ENCODE peak calls at places on chromosomes 13 and 19, in five cellular contexts. N is tibial artery, A is A673, D is GM23248, W is AG04450. F is an unnamed sample.

GRCh38 chr13:111122056-111122455 is 6.9 kb downstream of the ARHGEF7 start:
- DNase-seq in N (no peak), A (no peak), D (no peak), W (peak; percentile 50), F (no peak)

GRCh38 chr19:45455707-45456499 is 11.9 kb upstream of the FOSB start:
- DNase-seq in N (peak; percentile 92), A (peak; percentile 63), D (peak; percentile 99), W (peak; percentile 97), F (no peak)

GRCh38 chr13:58597552-58597951 is 966.0 kb downstream of the PCDH17 start:
- DNase-seq in N (no peak), A (no peak), D (no peak), W (no peak), F (no peak)

GRCh38 chr13:110713981-110714797 is 689 bp downstream of the ING1 start:
- DNase-seq in N (peak; percentile 41), A (peak; percentile 39), D (peak; percentile 80), W (no peak), F (peak; percentile 48)

GRCh38 chr13:37446503-37446902 is 152.1 kb downstream of the POSTN start:
- DNase-seq in N (peak; percentile 38), A (no peak), D (peak; percentile 98), W (peak; percentile 70), F (no peak)

GRCh38 chr19:4730740-4731171 is 7.1 kb upstream of the DPP9 start:
- DNase-seq in N (no peak), A (peak; percentile 29), D (peak; percentile 31), W (no peak), F (no peak)

GRCh38 chr19:22052644-22053013 is 345 bp downstream of the ZNF257 start:
- DNase-seq in N (no peak), A (no peak), D (peak; percentile 6), W (no peak), F (no peak)

GRCh38 chr19:32677657-32678056 is 2.0 kb downstream of the RGS9BP start:
- DNase-seq in N (no peak), A (peak; percentile 46), D (no peak), W (no peak), F (no peak)

GRCh38 chr19:1122972-1123363 is 19.2 kb downstream of the GPX4 start:
- DNase-seq in N (no peak), A (peak; percentile 70), D (peak; percentile 93), W (no peak), F (no peak)

GRCh38 chr19:46913852-46914430 is 53.1 kb downstream of the ARHGAP35 start:
- DNase-seq in N (no peak), A (peak; percentile 62), D (peak; percentile 69), W (no peak), F (no peak)

GRCh38 chr19:483332-484072 is 12.8 kb upstream of the MADCAM1 start:
- DNase-seq in N (no peak), A (no peak), D (no peak), W (no peak), F (no peak)

DNA sequence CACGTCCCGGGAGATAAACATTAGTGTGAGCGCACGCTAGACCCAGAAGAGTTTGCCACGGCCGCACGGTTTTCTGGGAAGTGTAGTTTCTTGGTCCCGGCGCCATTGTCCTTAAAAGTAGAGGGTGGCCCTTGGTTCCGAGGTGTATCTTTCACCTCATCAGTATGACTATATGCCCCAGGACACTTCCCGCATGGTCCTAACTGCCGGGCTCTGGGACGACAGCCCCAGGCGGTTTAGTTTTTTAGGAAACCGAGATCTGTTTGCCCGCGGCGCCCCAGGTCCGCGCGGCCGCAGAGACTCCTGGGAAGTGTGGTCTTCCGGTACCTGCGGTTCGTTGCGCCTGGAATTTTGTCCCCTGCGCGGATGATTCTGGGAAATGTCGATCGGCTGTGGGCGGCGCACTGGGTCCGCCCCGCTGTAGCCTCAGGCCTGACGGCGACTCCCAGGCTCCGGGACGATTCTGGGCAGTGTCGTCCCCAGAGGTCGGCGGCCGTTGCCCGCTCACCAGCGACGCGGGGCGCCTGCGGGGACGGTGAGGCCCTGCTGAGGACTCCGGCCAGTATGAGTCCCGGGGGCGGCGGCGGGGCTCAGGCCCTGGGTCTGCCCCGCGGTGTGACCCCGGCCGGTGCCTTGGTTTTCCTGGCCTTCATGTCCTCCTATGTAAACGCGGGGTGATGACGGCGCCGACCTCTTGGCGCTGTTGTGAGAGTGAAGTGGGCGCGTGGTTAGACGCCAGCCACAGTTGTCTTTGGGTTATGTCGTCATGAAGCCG is at the start of gene ZNF181:
- DNase-seq in N (peak; percentile 85), A (peak; percentile 92), D (peak; percentile 97), W (peak; percentile 63), F (peak; percentile 77)
- H3K27ac ChIP-seq in N (peak within 1 kb of the TSS; percentile 88), A (peak within 1 kb of the TSS; percentile 91), D (peak within 1 kb of the TSS; percentile 97), W (peak within 1 kb of the TSS; percentile 93), F (peak within 1 kb of the TSS; percentile 99)

GRCh38 chr19:38717855-38718254 is 26.4 kb downstream of the CAPN12 start:
- DNase-seq in N (no peak), A (no peak), D (no peak), W (no peak), F (no peak)
- H3K27ac ChIP-seq in N (peak overlapping the region; percentile 72), A (no peak overlapping the region), D (no peak overlapping the region), W (no peak overlapping the region), F (peak overlapping the region; percentile 63)

GRCh38 chr19:16327131-16327450 is 2.5 kb downstream of the KLF2 start:
- DNase-seq in N (no peak), A (no peak), D (peak; percentile 28), W (no peak), F (no peak)

GRCh38 chr19:16327501-16327900 is 2.9 kb downstream of the KLF2 start:
- DNase-seq in N (no peak), A (no peak), D (peak; percentile 36), W (no peak), F (no peak)

GRCh38 chr19:16328824-16329482 is 4.3 kb downstream of the KLF2 start:
- DNase-seq in N (no peak), A (no peak), D (peak; percentile 58), W (no peak), F (no peak)

GRCh38 chr19:16326401-16327130 is 1.9 kb downstream of the KLF2 start:
- DNase-seq in N (no peak), A (no peak), D (peak; percentile 61), W (no peak), F (no peak)

GRCh38 chr19:16327911-16328823 is 3.5 kb downstream of the KLF2 start:
- DNase-seq in N (peak; percentile 95), A (no peak), D (peak; percentile 93), W (peak; percentile 69), F (no peak)
- H3K27ac ChIP-seq in N (peak overlapping the region; percentile 99), A (no peak overlapping the region), D (peak overlapping the region; percentile 81), W (peak overlapping the region; percentile 81), F (peak overlapping the region; percentile 24)

DNA sequence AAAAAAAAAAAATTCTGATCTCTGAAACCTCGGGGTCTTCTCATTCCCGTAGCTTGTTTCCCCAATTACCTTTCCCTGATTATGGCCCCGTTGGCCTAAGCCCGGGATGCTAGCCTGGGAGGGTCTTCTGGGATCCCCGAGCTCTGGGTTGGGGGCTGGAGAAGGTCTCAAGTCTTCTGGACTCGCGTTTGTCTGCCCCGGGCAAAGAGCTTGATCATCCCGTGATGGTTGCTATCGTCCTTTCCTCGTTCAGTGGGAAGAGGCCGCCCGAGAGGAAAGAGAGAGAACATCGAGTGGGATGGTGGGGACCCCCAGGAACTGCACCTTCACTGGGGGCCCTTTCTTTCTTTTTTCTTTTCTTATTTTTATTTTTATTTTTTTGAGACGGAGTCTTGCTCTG is 2.4 kb downstream of the GNA15 start:
- DNase-seq in N (no peak), A (no peak), D (no peak), W (no peak), F (no peak)
- H3K27ac ChIP-seq in N (no peak overlapping the region), A (no peak overlapping the region), D (no peak overlapping the region), W (no peak overlapping the region), F (no peak overlapping the region)

F was measured in substantia nigra.